ENCODE peak calls at places on chromosomes 6 and 20, in seven cellular contexts. H is HepG2, U is HCT116, X is H1, J is endothelial cell of umbilical vein, F is GM12878, S is K562. P is an unnamed sample.

GRCh38 chr6:169890901-169891300 is 139.5 kb downstream of the ERMARD start:
- DNase-seq in H (no peak), U (no peak), X (no peak), J (no peak), F (no peak), S (no peak), P (no peak)

GRCh38 chr6:111339294-111339693 is 143.7 kb downstream of the REV3L start:
- DNase-seq in H (no peak), U (no peak), X (no peak), J (no peak), F (no peak), S (no peak), P (no peak)

GRCh38 chr6:22653980-22654610 is 84.7 kb downstream of the HDGFL1 start:
- DNase-seq in H (peak), U (no peak), X (no peak), J (no peak), F (no peak), S (no peak), P (no peak)

GRCh38 chr20:23454816-23455215 is 2.1 kb upstream of the CST11 start:
- DNase-seq in H (no peak), U (no peak), X (no peak), J (no peak), F (no peak), S (no peak), P (no peak)

GRCh38 chr6:98039876-98040605 is 757.0 kb upstream of the MMS22L start:
- DNase-seq in H (no peak), U (no peak), X (peak), J (no peak), F (no peak), S (no peak), P (no peak)

GRCh38 chr20:58950603-58951002 is 30.5 kb upstream of the NELFCD start:
- DNase-seq in H (no peak), U (no peak), X (no peak), J (no peak), F (no peak), S (no peak), P (no peak)

GRCh38 chr6:116280161-116280959 is 630 bp upstream of the TSPYL1 start:
- DNase-seq in H (no peak), U (no peak), X (no peak), J (no peak), F (no peak), S (no peak), P (no peak)

GRCh38 chr6:6656287-6656686 is 67.8 kb downstream of the LY86 start:
- DNase-seq in H (no peak), U (no peak), X (no peak), J (no peak), F (no peak), S (no peak), P (no peak)

GRCh38 chr6:36464233-36464632 is 21.4 kb downstream of the KCTD20 start:
- DNase-seq in H (no peak), U (no peak), X (no peak), J (no peak), F (no peak), S (no peak), P (no peak)

GRCh38 chr6:1222426-1223311 is 89.2 kb upstream of the FOXQ1 start:
- DNase-seq in H (no peak), U (no peak), X (no peak), J (no peak), F (no peak), S (no peak), P (no peak)

GRCh38 chr6:135108692-135109091 is 54.1 kb upstream of the HBS1L start:
- DNase-seq in H (no peak), U (no peak), X (no peak), J (no peak), F (no peak), S (no peak), P (no peak)

GRCh38 chr6:165010556-165011535 is 298.6 kb downstream of the C6orf118 start:
- DNase-seq in H (no peak), U (no peak), X (no peak), J (no peak), F (no peak), S (no peak), P (no peak)

GRCh38 chr20:43658068-43658722 is 8.7 kb upstream of the MYBL2 start:
- DNase-seq in H (peak), U (no peak), X (no peak), J (no peak), F (no peak), S (no peak), P (no peak)

GRCh38 chr6:49787176-49787575 is at the start of gene PGK2:
- DNase-seq in H (no peak), U (peak), X (peak), J (no peak), F (no peak), S (peak), P (no peak)

GRCh38 chr6:89311853-89312531 is 3.1 kb downstream of the GABRR2 start:
- DNase-seq in H (peak), U (no peak), X (peak), J (peak), F (no peak), S (no peak), P (no peak)

GRCh38 chr20:58546756-58547526 is 31.7 kb upstream of the APCDD1L start:
- DNase-seq in H (no peak), U (no peak), X (no peak), J (no peak), F (no peak), S (no peak), P (no peak)

GRCh38 chr20:22389836-22390542 is 194.4 kb downstream of the FOXA2 start:
- DNase-seq in H (peak), U (peak), X (peak), J (no peak), F (no peak), S (peak), P (no peak)

GRCh38 chr6:123091091-123091895 is 95.3 kb downstream of the CLVS2 start:
- DNase-seq in H (peak), U (no peak), X (no peak), J (peak), F (no peak), S (no peak), P (no peak)

GRCh38 chr6:27375613-27376079 is 12.9 kb upstream of the ZNF391 start:
- DNase-seq in H (no peak), U (no peak), X (no peak), J (no peak), F (no peak), S (peak), P (no peak)

GRCh38 chr6:142014515-142014914 is 118.2 kb upstream of the GJE1 start:
- DNase-seq in H (no peak), U (peak), X (no peak), J (peak), F (no peak), S (no peak), P (no peak)

GRCh38 chr6:20404641-20405032 is 3.0 kb downstream of the E2F3 start:
- DNase-seq in H (peak), U (peak), X (no peak), J (peak), F (peak), S (peak), P (peak)

GRCh38 chr20:3796477-3797225 is 541 bp downstream of the CDC25B start:
- DNase-seq in H (no peak), U (no peak), X (no peak), J (no peak), F (no peak), S (no peak), P (no peak)

GRCh38 chr6:34273242-34273805 is 24.5 kb upstream of the SMIM29 start:
- DNase-seq in H (peak), U (no peak), X (no peak), J (peak), F (no peak), S (peak), P (no peak)

GRCh38 chr6:10315631-10316145 is 99.2 kb downstream of the TFAP2A start:
- DNase-seq in H (no peak), U (no peak), X (no peak), J (no peak), F (no peak), S (no peak), P (no peak)

GRCh38 chr6:100665041-100665380 is 200.3 kb upstream of the SIM1 start:
- DNase-seq in H (no peak), U (no peak), X (no peak), J (no peak), F (peak), S (no peak), P (no peak)

GRCh38 chr20:64269604-64270411 is 14.3 kb downstream of the PCMTD2 start:
- DNase-seq in H (no peak), U (no peak), X (no peak), J (no peak), F (no peak), S (no peak), P (no peak)

GRCh38 chr6:51077967-51078518 is 259.4 kb downstream of the TFAP2B start:
- DNase-seq in H (no peak), U (no peak), X (no peak), J (no peak), F (no peak), S (no peak), P (no peak)

GRCh38 chr20:53921443-53921973 is 148.9 kb downstream of the BCAS1 start:
- DNase-seq in H (no peak), U (no peak), X (no peak), J (no peak), F (no peak), S (no peak), P (no peak)

GRCh38 chr6:161166176-161166575 is 107.7 kb downstream of the AGPAT4 start:
- DNase-seq in H (no peak), U (no peak), X (no peak), J (no peak), F (no peak), S (no peak), P (no peak)

GRCh38 chr20:39674842-39675241 is 712.7 kb downstream of the DHX35 start:
- DNase-seq in H (no peak), U (no peak), X (no peak), J (no peak), F (no peak), S (no peak), P (no peak)

GRCh38 chr20:1918766-1919165 is 23.6 kb downstream of the SIRPA start:
- DNase-seq in H (no peak), U (no peak), X (no peak), J (no peak), F (no peak), S (no peak), P (no peak)

DNA sequence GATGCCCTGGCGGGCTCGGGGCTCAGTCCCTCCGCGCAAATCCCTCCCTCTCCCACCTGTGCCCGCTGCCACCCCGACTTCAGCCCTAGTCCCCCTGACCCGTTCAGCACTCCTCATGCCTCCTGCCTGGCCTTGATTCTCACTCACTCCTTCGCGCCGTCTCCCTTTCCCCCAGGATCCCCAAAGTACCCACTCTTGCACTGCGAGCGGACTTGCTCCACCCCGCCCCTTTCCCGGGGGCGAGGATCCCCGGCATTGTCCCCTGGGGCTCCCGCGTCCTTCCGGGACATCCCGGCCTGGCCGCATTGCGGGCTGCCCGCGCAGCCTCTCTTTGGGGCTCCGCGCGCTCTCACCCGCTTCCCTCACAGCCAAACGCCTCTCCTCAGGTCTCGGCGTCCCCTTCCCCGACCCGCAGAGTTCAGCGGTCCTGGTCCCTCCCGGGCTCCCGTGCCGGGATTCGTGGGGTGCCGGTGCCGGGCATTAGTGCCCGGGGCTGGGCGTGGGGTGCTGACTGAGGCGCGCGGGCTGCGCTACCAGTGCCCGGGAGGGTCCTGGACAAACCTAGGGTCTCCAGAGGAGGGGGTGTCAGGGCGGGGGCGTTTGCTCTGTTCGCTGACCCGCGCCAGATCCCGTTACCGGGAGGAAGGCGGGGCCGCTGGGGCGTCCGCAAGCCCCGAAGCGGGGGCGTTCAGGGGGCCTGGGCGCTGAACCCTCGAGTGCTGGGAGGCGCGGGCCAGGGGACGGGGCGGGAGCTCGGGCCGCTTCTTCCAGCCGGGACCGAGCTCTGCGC is 45.6 kb upstream of the SUPT3H start:
- DNase-seq in H (no peak), U (no peak), X (no peak), J (no peak), F (no peak), S (no peak), P (no peak)
- TF ChIP-seq EZH2 in H (peak), U (no peak), X (peak), J (peak), F (no peak), S (no peak), P (no peak)

DNA sequence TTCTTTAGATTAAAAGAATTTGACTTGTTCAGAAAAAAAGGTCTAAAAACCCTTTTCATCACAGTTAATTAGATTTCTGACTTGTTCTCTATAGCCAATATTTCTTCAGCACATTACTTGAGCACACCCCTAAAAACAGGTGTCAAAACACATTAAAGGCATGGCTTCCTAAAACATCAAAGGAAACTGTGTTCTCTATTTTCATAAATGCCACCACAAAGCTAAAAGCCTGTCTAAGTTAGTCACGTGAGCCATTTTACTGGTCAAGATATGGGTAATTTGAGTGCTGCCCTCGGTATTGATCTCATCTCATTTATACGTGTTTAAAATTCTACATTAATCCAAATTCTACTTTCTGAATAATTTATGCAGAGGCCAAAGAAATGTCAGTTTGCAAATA is 580.5 kb downstream of the HAO1 start:
- DNase-seq in H (no peak), U (no peak), X (no peak), J (no peak), F (no peak), S (no peak), P (no peak)
- TF ChIP-seq POLR2AphosphoS5 in H (no peak), U (no peak), X (no peak), J (no peak), F (no peak), S (no peak), P (no peak)

GRCh38 chr20:45358282-45359068 is 4.5 kb upstream of the SYS1 start:
- DNase-seq in H (peak), U (no peak), X (no peak), J (peak), F (no peak), S (no peak), P (no peak)
- H3K9ac ChIP-seq in H (peak), U (peak), X (no peak), J (peak), F (no peak), S (no peak), P (no peak)

DNA sequence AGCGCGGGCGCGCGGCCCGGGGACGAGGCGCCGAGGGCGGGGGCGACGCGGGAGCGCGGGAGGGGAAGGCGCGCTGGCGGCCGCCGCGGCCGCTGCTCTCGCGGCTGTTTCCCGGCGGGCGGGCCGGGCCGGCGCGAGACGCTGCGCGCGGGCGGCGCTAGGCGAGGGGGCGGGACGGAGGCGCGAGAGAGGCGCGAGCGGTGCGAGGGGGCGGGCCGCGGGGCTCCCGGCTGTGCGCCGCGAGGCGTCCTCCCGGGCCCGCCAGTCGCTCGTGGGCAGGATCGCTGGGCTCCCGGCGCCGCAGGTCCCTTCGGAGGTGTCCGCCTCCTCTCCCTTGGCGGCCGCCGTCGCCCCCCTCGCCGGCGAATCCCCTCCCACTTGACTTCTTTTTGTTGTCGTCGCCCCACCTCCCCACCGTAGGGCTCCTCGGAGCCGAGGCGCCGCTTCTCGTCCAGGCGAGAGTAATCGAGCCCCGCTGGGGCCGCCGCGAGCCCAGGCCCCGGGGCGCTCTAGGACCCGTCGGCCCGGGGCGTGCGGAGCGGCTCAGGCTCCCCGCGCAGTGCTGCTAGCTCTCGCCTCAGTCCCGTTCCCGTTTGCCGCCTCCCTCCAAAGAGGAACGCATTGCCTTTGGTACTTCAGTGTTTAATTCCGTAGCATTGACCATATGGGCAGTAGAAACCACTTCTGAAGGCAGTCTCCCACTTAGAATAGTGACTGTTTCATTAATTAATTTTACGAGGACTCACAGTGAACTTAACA is at the start of gene RANBP9:
- DNase-seq in H (peak), U (peak), X (peak), J (peak), F (peak), S (peak), P (no peak)
- TF ChIP-seq EZH2 in H (no peak), U (no peak), X (no peak), J (no peak), F (no peak), S (no peak), P (no peak)

GRCh38 chr6:75602164-75602896 is 650 bp downstream of the SENP6 start:
- DNase-seq in H (no peak), U (peak), X (no peak), J (peak), F (no peak), S (peak), P (no peak)

GRCh38 chr6:75600694-75601265 is 900 bp upstream of the SENP6 start:
- DNase-seq in H (no peak), U (no peak), X (no peak), J (peak), F (no peak), S (no peak), P (no peak)

GRCh38 chr6:75602897-75603395 is 1.3 kb downstream of the SENP6 start:
- DNase-seq in H (no peak), U (no peak), X (no peak), J (peak), F (no peak), S (no peak), P (no peak)

GRCh38 chr6:75604294-75604693 is 2.6 kb downstream of the SENP6 start:
- DNase-seq in H (no peak), U (no peak), X (no peak), J (no peak), F (no peak), S (no peak), P (no peak)

GRCh38 chr6:75601608-75602163 is at the start of gene SENP6:
- DNase-seq in H (peak), U (peak), X (no peak), J (peak), F (no peak), S (peak), P (no peak)
- TF ChIP-seq POLR2AphosphoS5 in H (peak), U (peak), X (peak), J (peak), F (peak), S (peak), P (peak)

GRCh38 chr20:47350181-47350550 is 6.3 kb downstream of the ZMYND8 start:
- DNase-seq in H (no peak), U (no peak), X (no peak), J (no peak), F (no peak), S (no peak), P (no peak)
- H3K9ac ChIP-seq in H (peak), U (no peak), X (no peak), J (peak), F (peak), S (no peak), P (no peak)

DNA sequence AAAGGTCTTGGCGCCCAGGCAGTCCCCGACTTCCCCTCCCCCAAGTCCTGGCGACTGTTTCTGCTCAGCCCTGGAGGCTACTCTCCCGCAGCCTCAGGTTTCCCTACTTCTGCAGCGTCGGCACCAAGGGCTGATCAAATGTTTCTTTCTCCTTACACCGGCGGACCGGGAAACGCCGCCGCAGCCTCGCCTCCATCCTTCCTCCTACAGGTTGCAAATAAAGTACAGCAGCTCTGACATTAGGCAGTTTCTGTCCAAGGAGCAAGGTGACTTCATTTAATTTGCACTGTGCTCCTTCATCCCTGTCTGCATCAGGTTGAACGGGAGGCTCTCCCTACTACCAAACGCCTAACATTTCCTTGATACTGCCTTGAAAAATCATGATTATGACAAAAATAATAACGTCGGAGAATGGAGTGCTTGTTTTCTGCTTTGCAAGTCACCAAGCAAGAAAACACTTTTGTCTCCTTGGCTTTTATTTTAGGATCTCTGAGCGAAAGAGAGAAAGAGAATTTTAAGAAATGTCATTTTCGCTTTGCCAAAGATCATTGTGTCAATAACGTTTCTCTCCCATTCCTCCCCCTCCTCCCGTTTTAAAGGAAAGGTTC is 1.0 kb downstream of the CLIC5 start:
- DNase-seq in H (no peak), U (no peak), X (no peak), J (no peak), F (no peak), S (no peak), P (no peak)
- TF ChIP-seq EZH2 in H (peak), U (peak), X (peak), J (no peak), F (peak), S (peak), P (peak)

GRCh38 chr6:15523679-15524630 is 138.9 kb downstream of the DTNBP1 start:
- DNase-seq in H (no peak), U (no peak), X (no peak), J (no peak), F (no peak), S (no peak), P (no peak)
- TF ChIP-seq POLR2AphosphoS5 in H (no peak), U (no peak), X (peak), J (no peak), F (peak), S (no peak), P (no peak)